ENCODE peak calls at places on chromosome 21, in nine cellular contexts. J is HCT116; L is tibial nerve; H is CD8-positive, alpha-beta T cell; O is tibial artery; F is foreskin keratinocyte; K is MM.1S; I is left lung; R is cardiac muscle cell. B is an unnamed sample.

GRCh38 chr21:46068516-46069079 is 29.3 kb upstream of the COL6A2 start:
- DNase-seq in J (no peak), L (no peak), H (no peak), O (no peak), F (no peak), K (no peak), I (no peak), R (no peak), B (peak)

GRCh38 chr21:22725436-22725835 is 1727.2 kb downstream of the NCAM2 start:
- DNase-seq in J (no peak), L (no peak), H (no peak), O (no peak), F (no peak), K (no peak), I (no peak), R (no peak), B (no peak)

GRCh38 chr21:46226146-46226545 is 2.4 kb downstream of the LSS start:
- DNase-seq in J (no peak), L (no peak), H (no peak), O (peak), F (no peak), K (no peak), I (no peak), R (no peak), B (peak)

GRCh38 chr21:28358702-28359101 is 634.0 kb downstream of the LTN1 start:
- DNase-seq in J (no peak), L (no peak), H (no peak), O (no peak), F (no peak), K (no peak), I (no peak), R (no peak), B (no peak)

GRCh38 chr21:43966946-43967512 is 45.1 kb upstream of the TRAPPC10 start:
- DNase-seq in J (no peak), L (no peak), H (no peak), O (no peak), F (no peak), K (no peak), I (no peak), R (no peak), B (no peak)

GRCh38 chr21:43208561-43209332 is 39.9 kb downstream of the CRYAA start:
- DNase-seq in J (no peak), L (peak), H (no peak), O (no peak), F (no peak), K (no peak), I (peak), R (no peak), B (peak)

GRCh38 chr21:46185717-46186116 is 1.5 kb upstream of the SPATC1L start:
- DNase-seq in J (no peak), L (no peak), H (no peak), O (no peak), F (no peak), K (peak), I (no peak), R (no peak), B (no peak)

GRCh38 chr21:39029086-39029772 is 154.0 kb downstream of the PSMG1 start:
- DNase-seq in J (no peak), L (no peak), H (no peak), O (no peak), F (no peak), K (no peak), I (no peak), R (peak), B (no peak)

GRCh38 chr21:22355949-22356348 is 1357.7 kb downstream of the NCAM2 start:
- DNase-seq in J (no peak), L (no peak), H (no peak), O (no peak), F (peak), K (no peak), I (no peak), R (no peak), B (no peak)

GRCh38 chr21:22468893-22469292 is 1470.7 kb downstream of the NCAM2 start:
- DNase-seq in J (no peak), L (no peak), H (no peak), O (no peak), F (no peak), K (no peak), I (no peak), R (no peak), B (no peak)

GRCh38 chr21:46098303-46099141 is 610 bp downstream of the COL6A2 start:
- DNase-seq in J (no peak), L (no peak), H (no peak), O (peak), F (no peak), K (no peak), I (peak), R (peak), B (peak)

GRCh38 chr21:17929514-17929913 is 110.4 kb upstream of the C21orf91 start:
- DNase-seq in J (no peak), L (no peak), H (no peak), O (no peak), F (no peak), K (no peak), I (no peak), R (no peak), B (no peak)

GRCh38 chr21:14901482-14901958 is 163.3 kb downstream of the NRIP1 start:
- DNase-seq in J (peak), L (no peak), H (no peak), O (no peak), F (peak), K (no peak), I (no peak), R (peak), B (no peak)

GRCh38 chr21:38956006-38956405 is 150.3 kb downstream of the ETS2 start:
- DNase-seq in J (no peak), L (no peak), H (no peak), O (no peak), F (no peak), K (no peak), I (no peak), R (peak), B (no peak)

GRCh38 chr21:43300496-43301423 is 126.2 kb downstream of the SIK1 start:
- DNase-seq in J (no peak), L (peak), H (no peak), O (no peak), F (peak), K (no peak), I (no peak), R (peak), B (no peak)

GRCh38 chr21:39863111-39863510 is 4.1 kb upstream of the PCP4 start:
- DNase-seq in J (no peak), L (no peak), H (no peak), O (no peak), F (no peak), K (peak), I (peak), R (no peak), B (no peak)

GRCh38 chr21:44512496-44513388 is 27.3 kb downstream of the KRTAP10-1 start:
- DNase-seq in J (no peak), L (no peak), H (no peak), O (no peak), F (no peak), K (no peak), I (no peak), R (no peak), B (no peak)

GRCh38 chr21:38223893-38224540 is 32.8 kb upstream of the KCNJ15 start:
- DNase-seq in J (peak), L (no peak), H (no peak), O (no peak), F (no peak), K (no peak), I (no peak), R (peak), B (peak)

GRCh38 chr21:40447016-40447415 is 399.9 kb downstream of the DSCAM start:
- DNase-seq in J (no peak), L (no peak), H (no peak), O (no peak), F (peak), K (no peak), I (no peak), R (no peak), B (no peak)

GRCh38 chr21:44052071-44052829 is 40.1 kb downstream of the TRAPPC10 start:
- DNase-seq in J (no peak), L (no peak), H (no peak), O (no peak), F (no peak), K (no peak), I (peak), R (peak), B (no peak)

GRCh38 chr21:19609611-19610010 is 1206.0 kb upstream of the TMPRSS15 start:
- DNase-seq in J (no peak), L (no peak), H (no peak), O (no peak), F (no peak), K (no peak), I (no peak), R (no peak), B (no peak)

GRCh38 chr21:43893536-43894205 is 28.6 kb downstream of the AGPAT3 start:
- DNase-seq in J (no peak), L (no peak), H (no peak), O (no peak), F (no peak), K (no peak), I (no peak), R (peak), B (no peak)

GRCh38 chr21:28832013-28832714 is 160.5 kb downstream of the LTN1 start:
- DNase-seq in J (no peak), L (no peak), H (no peak), O (no peak), F (peak), K (peak), I (no peak), R (peak), B (no peak)

GRCh38 chr21:44382536-44382935 is 29.1 kb downstream of the TRPM2 start:
- DNase-seq in J (no peak), L (no peak), H (no peak), O (no peak), F (no peak), K (no peak), I (no peak), R (no peak), B (no peak)

GRCh38 chr21:17931080-17931479 is 111.9 kb upstream of the C21orf91 start:
- DNase-seq in J (peak), L (no peak), H (no peak), O (no peak), F (no peak), K (peak), I (no peak), R (no peak), B (peak)

GRCh38 chr21:15730484-15731242 is 881 bp downstream of the USP25 start:
- DNase-seq in J (no peak), L (no peak), H (no peak), O (peak), F (peak), K (peak), I (no peak), R (no peak), B (no peak)

GRCh38 chr21:38735807-38736206 is 69.9 kb upstream of the ETS2 start:
- DNase-seq in J (no peak), L (no peak), H (no peak), O (no peak), F (no peak), K (no peak), I (no peak), R (no peak), B (no peak)

GRCh38 chr21:32382108-32382601 is 10.7 kb downstream of the URB1 start:
- DNase-seq in J (no peak), L (no peak), H (no peak), O (no peak), F (peak), K (no peak), I (no peak), R (no peak), B (no peak)

GRCh38 chr21:45636921-45637646 is 6.4 kb upstream of the PCBP3 start:
- DNase-seq in J (no peak), L (no peak), H (no peak), O (no peak), F (no peak), K (no peak), I (no peak), R (no peak), B (no peak)

GRCh38 chr21:33588485-33589335 is at the start of gene DONSON:
- DNase-seq in J (peak), L (peak), H (peak), O (peak), F (peak), K (peak), I (peak), R (peak), B (peak)
- TF ChIP-seq CTCF in J (no peak), L (no peak), H (no peak), O (no peak), F (peak), K (no peak), I (no peak), R (no peak), B (peak)

GRCh38 chr21:41945982-41946381 is 7.8 kb downstream of the C2CD2 start:
- DNase-seq in J (no peak), L (no peak), H (no peak), O (no peak), F (no peak), K (no peak), I (no peak), R (no peak), B (no peak)

GRCh38 chr21:41948901-41949300 is 4.9 kb downstream of the C2CD2 start:
- DNase-seq in J (no peak), L (no peak), H (no peak), O (no peak), F (no peak), K (no peak), I (no peak), R (no peak), B (no peak)

GRCh38 chr21:41947596-41948403 is 6.0 kb downstream of the C2CD2 start:
- DNase-seq in J (no peak), L (no peak), H (no peak), O (no peak), F (no peak), K (no peak), I (no peak), R (peak), B (no peak)

GRCh38 chr21:41950941-41951408 is 2.8 kb downstream of the C2CD2 start:
- DNase-seq in J (no peak), L (no peak), H (no peak), O (no peak), F (no peak), K (no peak), I (no peak), R (no peak), B (peak)

DNA sequence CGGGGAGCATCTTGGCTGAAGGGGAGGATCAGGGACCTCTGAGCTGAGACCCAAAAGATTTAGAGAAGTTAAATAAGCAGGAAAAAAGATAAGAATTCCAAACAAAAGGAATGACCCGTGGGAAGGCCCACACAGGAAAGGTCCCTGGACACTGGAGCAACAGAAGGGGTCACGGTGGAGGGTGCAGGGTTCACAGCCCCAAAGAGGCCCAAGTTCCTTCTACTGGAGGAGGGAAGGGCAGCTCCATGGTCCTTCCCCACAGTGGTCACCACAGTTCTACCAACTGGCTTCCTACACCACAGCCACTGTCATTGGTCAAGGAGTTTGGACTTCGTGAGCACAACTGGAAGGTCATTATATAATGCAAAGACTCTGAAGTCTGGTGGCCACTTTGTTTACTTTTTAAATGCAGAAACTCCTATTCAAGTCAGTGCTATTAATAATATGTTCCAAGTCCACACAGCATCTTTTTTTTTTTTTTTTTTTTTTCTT is 5.4 kb downstream of the C2CD2 start:
- DNase-seq in J (no peak), L (no peak), H (no peak), O (no peak), F (no peak), K (no peak), I (no peak), R (no peak), B (no peak)
- H3K27ac ChIP-seq in J (no peak), L (peak), H (no peak), O (peak), F (no peak), K (no peak), I (no peak), R (no peak), B (no peak)

DNA sequence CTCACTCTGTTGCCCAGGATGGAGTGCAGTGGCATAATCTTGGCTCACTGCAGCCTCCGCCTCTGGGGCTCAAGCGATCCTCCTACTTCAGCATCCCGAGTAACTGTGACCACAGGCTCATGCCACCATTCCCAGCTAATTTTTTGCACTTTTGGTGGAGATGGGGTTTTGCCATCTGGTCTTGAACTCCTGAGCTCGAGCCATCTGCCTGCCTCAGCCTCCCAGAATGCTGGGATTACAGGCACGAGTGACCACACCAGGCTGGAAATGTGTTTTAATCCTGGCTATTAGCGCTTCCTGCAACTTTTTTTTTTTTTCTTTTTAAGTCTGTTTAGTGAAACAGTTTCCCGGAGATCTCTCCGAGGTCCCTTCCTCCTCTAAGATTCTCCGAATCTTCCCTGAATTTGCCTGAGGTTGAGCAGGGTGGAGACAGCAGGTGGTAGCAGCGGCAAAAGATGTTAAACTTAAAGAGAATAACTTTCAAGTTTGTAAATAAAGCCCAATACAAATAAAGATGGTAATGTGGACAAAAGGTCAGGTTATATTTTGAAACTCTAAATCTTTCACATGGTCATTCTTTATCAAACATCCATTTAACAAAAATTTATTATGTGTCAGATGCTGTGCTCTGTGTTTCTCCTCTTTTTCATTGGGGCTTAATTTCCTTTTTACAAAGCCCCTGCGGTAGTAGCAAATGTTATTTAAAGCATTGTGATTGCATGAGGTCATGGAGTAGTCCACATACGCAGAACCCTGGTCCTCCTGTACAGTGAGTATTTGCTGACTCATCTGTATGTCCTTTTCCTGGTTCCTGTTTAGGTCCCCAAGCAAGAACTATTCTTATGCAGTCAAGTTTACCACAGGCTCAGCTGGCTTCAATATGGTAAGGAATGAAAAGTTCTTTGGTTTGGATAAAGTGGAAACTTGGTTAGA is 119.1 kb downstream of the ITSN1 start:
- DNase-seq in J (peak), L (no peak), H (no peak), O (peak), F (peak), K (peak), I (no peak), R (peak), B (no peak)
- TF ChIP-seq CTCF in J (no peak), L (no peak), H (no peak), O (no peak), F (no peak), K (no peak), I (no peak), R (no peak), B (no peak)

GRCh38 chr21:25963186-25963585 is 207.4 kb downstream of the APP start:
- DNase-seq in J (peak), L (no peak), H (no peak), O (no peak), F (peak), K (no peak), I (no peak), R (peak), B (no peak)
- H3K27ac ChIP-seq in J (peak), L (peak), H (no peak), O (no peak), F (peak), K (no peak), I (peak), R (no peak), B (no peak)

DNA sequence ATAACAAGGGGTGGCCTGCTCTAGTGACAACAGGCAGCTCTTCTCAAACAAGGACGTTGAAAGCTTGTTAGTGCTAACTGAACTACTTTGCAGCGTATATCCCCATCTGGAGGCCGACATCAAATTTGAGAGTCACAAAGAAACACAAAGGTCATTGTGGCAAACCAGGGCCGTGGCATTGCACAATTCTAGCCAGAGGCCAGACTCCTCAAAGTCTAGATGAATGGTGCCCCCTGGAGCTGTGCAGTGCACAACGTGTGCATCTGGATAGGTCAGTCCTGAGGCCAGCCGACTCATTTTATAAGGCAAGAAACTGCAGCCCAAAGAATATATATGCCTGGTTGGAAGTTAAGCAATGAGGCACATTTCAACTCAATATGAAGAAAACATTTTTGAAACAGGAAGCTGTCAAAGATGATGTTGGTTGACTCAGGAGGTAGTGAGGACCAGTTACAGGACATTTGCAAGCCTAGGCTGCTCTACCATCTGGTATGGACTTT is 459.3 kb upstream of the RUNX1 start:
- DNase-seq in J (peak), L (peak), H (no peak), O (peak), F (no peak), K (no peak), I (peak), R (peak), B (peak)
- TF ChIP-seq CTCF in J (peak), L (no peak), H (no peak), O (no peak), F (peak), K (no peak), I (peak), R (peak), B (peak)

GRCh38 chr21:36988536-36988935 is 18.0 kb upstream of the RIPPLY3 start:
- DNase-seq in J (no peak), L (no peak), H (no peak), O (no peak), F (no peak), K (no peak), I (no peak), R (no peak), B (no peak)

GRCh38 chr21:36989699-36990507 is 16.6 kb upstream of the RIPPLY3 start:
- DNase-seq in J (peak), L (peak), H (peak), O (peak), F (peak), K (peak), I (peak), R (peak), B (peak)

GRCh38 chr21:36985761-36986594 is 19.5 kb upstream of the HLCS start:
- DNase-seq in J (no peak), L (no peak), H (no peak), O (no peak), F (no peak), K (no peak), I (no peak), R (no peak), B (no peak)

GRCh38 chr21:36990508-36991205 is 15.8 kb upstream of the RIPPLY3 start:
- DNase-seq in J (no peak), L (no peak), H (no peak), O (no peak), F (peak), K (no peak), I (no peak), R (no peak), B (peak)

DNA sequence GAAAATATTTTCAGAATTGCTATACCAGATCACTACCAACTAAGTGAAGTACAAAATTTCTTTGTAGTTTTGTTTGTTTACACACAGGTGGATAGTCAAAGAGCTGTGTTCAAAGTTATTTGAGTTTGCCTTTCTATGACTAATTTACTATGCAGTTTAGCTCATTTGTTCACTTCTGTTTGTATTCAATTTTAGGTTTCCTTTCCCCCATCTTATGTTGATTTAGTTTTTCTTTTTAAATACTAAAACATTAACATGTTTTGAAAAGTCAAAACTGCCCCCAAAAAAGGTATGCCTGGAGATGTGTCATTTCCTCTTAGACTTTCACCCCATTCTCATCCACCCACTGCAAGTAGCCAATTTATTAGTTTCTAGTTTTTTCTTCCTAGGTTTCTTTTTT is 18.7 kb upstream of the RIPPLY3 start:
- DNase-seq in J (no peak), L (no peak), H (no peak), O (no peak), F (no peak), K (no peak), I (no peak), R (no peak), B (no peak)
- H3K27ac ChIP-seq in J (no peak), L (no peak), H (no peak), O (no peak), F (no peak), K (no peak), I (no peak), R (no peak), B (no peak)

B was measured in endodermal cell.